ENCODE peak calls at places on chromosomes 16 and 17, in nine cellular contexts. W is coronary artery, S is heart right ventricle, Z is neural progenitor cell, B is A549, T is heart left ventricle, Y is MM.1S, U is psoas muscle, O is endothelial cell of umbilical vein. A is an unnamed sample.

GRCh38 chr16:52453661-52454060 is 93.3 kb downstream of the TOX3 start:
- DNase-seq in B (no peak), Y (no peak), S (no peak), Z (no peak), U (no peak), O (no peak), W (no peak), T (no peak), A (no peak)

GRCh38 chr16:57666353-57667068 is 1.6 kb upstream of the ADGRG3 start:
- DNase-seq in O (no peak), Z (no peak), B (no peak), U (no peak), Y (no peak), W (no peak), S (no peak), T (no peak), A (no peak)

GRCh38 chr16:30186782-30187555 is 3.6 kb downstream of the CORO1A start:
- DNase-seq in Y (peak), W (peak), O (peak), S (peak), B (peak), U (peak), T (peak), Z (peak), A (peak)

GRCh38 chr17:18961634-18962493 is 9.9 kb downstream of the SLC5A10 start:
- DNase-seq in U (peak), B (peak), Y (no peak), Z (no peak), T (no peak), W (no peak), O (no peak), S (no peak), A (no peak)

GRCh38 chr17:77734371-77735050 is 224.0 kb upstream of the TNRC6C start:
- DNase-seq in W (peak), Z (peak), Y (no peak), B (peak), O (peak), S (peak), U (peak), T (peak), A (peak)

GRCh38 chr16:75529959-75530358 is 5.9 kb downstream of the CHST5 start:
- DNase-seq in U (no peak), S (no peak), Y (no peak), Z (no peak), W (no peak), T (no peak), B (no peak), O (no peak), A (no peak)

GRCh38 chr16:11095935-11096334 is 151.6 kb downstream of the CLEC16A start:
- DNase-seq in Z (no peak), U (no peak), B (no peak), T (no peak), S (no peak), O (no peak), Y (no peak), W (no peak), A (no peak)

GRCh38 chr17:18324140-18325049 is 9.3 kb downstream of the SMCR8 start:
- DNase-seq in S (no peak), B (no peak), Y (no peak), Z (no peak), T (no peak), W (no peak), O (no peak), U (no peak), A (no peak)

GRCh38 chr16:68297908-68298307 is 12.8 kb downstream of the SLC7A6OS start:
- DNase-seq in W (no peak), T (no peak), Y (no peak), U (no peak), S (no peak), B (no peak), Z (no peak), O (no peak), A (no peak)

GRCh38 chr16:68299571-68300453 is 10.9 kb downstream of the SLC7A6OS start:
- DNase-seq in Y (no peak), O (no peak), S (no peak), W (no peak), Z (no peak), U (no peak), B (no peak), T (no peak), A (no peak)

GRCh38 chr16:68300736-68301459 is 9.8 kb downstream of the SLC7A6OS start:
- DNase-seq in Z (no peak), W (no peak), T (no peak), O (no peak), Y (no peak), B (no peak), U (no peak), S (no peak), A (no peak)

GRCh38 chr16:68298312-68298711 is 12.4 kb downstream of the SLC7A6OS start:
- DNase-seq in O (no peak), B (no peak), W (no peak), T (no peak), U (no peak), Y (no peak), S (no peak), Z (no peak), A (no peak)

DNA sequence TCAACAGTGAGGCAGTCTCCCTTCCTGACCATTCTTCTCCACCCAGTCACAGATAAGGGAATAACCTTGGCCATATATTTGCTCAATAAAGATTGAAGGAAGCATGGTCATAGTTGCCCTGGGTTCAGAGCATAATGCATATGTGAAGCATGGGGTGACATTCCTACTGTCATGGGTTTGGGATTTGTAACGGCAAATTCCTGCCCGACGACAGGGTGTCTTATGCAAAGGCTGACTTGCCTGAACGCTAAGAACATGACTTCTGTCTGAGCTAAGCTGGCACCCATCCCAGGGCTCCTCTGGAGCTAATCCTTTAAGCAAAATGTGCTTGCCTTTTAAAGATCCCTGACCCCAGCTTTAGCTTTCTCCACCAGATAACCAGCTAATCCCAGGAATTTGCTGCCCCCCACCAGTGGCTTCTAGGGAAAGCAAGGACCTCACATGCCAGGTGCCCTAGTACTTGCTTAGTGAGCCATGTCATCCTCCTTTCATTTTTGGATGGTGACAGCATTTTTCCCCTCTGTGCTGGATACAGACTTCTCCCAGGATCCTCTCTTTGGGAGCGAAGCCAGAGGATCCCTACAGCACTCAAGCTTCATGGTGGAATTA is 11.7 kb downstream of the SLC7A6OS start:
- DNase-seq in W (no peak), U (peak), O (no peak), Y (no peak), Z (peak), T (peak), B (no peak), S (peak), A (no peak)
- H3K27ac ChIP-seq in W (peak), U (peak), O (no peak), Y (no peak), Z (peak), T (peak), B (no peak), S (peak), A (no peak)

GRCh38 chr17:15501282-15501681 is 33.9 kb upstream of the CDRT4 start:
- DNase-seq in B (no peak), S (no peak), Y (no peak), U (no peak), W (no peak), O (no peak), Z (no peak), T (no peak), A (no peak)
- H3K27ac ChIP-seq in B (no peak), S (no peak), Y (no peak), U (peak), W (peak), O (peak), Z (no peak), T (no peak), A (no peak)

DNA sequence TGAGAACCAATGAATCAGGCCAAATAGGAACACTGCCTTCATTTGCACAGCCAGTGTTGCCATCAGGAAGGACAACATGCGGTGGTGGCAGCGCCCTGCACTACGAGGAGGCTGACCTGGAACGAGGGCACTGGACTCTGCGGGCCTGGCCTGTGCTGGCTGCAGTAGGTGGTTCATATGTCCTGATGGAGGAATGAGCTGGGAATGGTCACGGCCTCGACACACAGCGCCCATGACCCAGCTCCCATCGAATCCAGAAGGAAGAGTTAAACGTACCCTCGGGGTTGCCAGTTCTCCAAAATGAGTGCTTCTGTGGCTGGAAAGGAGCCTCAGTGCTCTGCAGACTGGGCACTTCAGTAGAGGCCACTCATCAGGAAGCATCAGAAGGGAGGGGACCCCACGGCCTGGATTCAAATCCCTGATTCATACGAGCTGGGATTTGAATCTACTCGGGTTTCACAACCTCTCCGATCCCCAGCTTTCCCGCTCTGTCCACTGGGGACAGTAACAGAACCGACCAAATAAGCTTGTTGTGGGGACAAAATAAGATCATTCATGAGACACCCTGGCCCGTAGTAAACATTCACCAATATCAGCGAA is 85.5 kb downstream of the ZDHHC7 start:
- DNase-seq in U (no peak), Y (no peak), B (no peak), Z (no peak), S (no peak), T (peak), O (no peak), W (no peak), A (no peak)
- H3K27ac ChIP-seq in U (no peak), Y (no peak), B (no peak), Z (no peak), S (no peak), T (no peak), O (no peak), W (peak), A (no peak)

GRCh38 chr17:29071303-29071702 is 28.4 kb downstream of the PIPOX start:
- DNase-seq in B (no peak), O (no peak), T (no peak), U (no peak), W (no peak), Y (no peak), S (no peak), Z (no peak), A (no peak)
- H3K27ac ChIP-seq in B (no peak), O (no peak), T (no peak), U (no peak), W (no peak), Y (no peak), S (no peak), Z (no peak), A (no peak)

GRCh38 chr17:81713004-81713555 is 996 bp downstream of the SLC25A10 start:
- DNase-seq in B (no peak), O (no peak), Z (no peak), W (no peak), Y (no peak), U (no peak), T (no peak), S (no peak), A (no peak)
- H3K27ac ChIP-seq in B (peak), O (no peak), Z (no peak), W (peak), Y (no peak), U (no peak), T (no peak), S (peak), A (peak)

DNA sequence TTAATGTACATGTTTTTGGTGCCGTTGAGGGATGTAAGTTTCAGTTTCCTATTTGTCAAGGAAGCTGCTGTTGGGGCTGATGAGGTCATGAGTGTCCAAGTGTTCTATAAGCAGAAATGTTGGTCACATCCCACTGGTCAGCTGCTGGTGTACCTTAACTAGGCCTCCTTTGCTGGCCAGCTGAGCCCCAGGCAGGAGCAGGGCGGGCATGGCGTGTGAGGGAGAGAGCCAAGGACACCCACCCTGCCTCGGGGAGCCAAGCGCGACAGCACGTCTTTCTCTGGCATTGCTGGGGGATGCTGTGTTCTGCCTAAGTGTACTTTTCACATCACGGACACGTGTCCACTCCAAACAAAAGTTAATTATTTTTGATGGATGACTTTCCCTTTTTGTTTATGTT is 108.1 kb upstream of the CDC42EP4 start:
- DNase-seq in W (no peak), U (no peak), B (no peak), Z (no peak), T (no peak), O (no peak), S (no peak), Y (no peak), A (no peak)
- H3K27ac ChIP-seq in W (no peak), U (no peak), B (no peak), Z (no peak), T (no peak), O (no peak), S (no peak), Y (no peak), A (no peak)

GRCh38 chr17:6523809-6524355 is 32.5 kb downstream of the PITPNM3 start:
- DNase-seq in W (peak), Z (no peak), T (no peak), B (no peak), U (no peak), S (no peak), Y (no peak), O (no peak), A (no peak)
- H3K27ac ChIP-seq in W (no peak), Z (no peak), T (no peak), B (peak), U (no peak), S (no peak), Y (no peak), O (no peak), A (no peak)

DNA sequence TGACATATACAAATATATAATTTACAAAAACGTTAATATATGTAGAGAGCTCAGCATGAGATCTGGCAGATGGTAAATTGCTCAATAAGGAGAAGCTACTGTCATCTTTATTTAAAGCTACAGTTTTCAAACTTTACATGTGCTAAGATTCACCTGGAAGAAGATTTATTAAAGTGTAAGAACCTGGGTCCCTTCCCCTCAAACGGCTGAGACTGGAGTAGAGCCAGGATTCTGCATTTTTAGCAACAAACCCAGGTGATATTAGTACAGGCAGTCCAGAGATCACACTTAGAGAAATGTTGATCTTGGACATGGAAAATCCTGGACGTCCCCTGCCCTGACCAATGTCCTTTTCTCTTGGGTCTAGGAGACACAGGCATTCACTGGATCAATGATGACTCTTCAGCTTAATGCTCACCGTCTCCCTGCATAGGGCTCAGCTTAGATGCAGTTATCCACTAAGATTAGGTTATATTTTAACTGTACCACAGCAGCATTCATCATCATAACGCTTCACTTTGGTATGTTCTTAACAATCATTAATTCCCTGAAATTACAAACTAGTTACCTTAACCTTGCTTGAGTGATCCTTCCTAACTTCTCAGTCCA is 20.4 kb downstream of the CDR2 start:
- DNase-seq in T (no peak), Z (no peak), U (no peak), B (peak), O (no peak), W (no peak), Y (no peak), S (no peak), A (no peak)
- H3K27ac ChIP-seq in T (no peak), Z (no peak), U (no peak), B (peak), O (no peak), W (no peak), Y (no peak), S (no peak), A (no peak)